ENCODE peak calls at places on chromosomes 2 and 18, in eight cellular contexts. G, R, Z, B, P, I, F and T are unnamed samples.

GRCh38 chr2:181790716-181791649 is 100.5 kb upstream of the ITPRID2 start:
- DNase-seq in G (no peak), I (no peak), R (no peak), B (peak; percentile 99), F (peak; percentile 95), P (no peak), Z (no peak), T (no peak)

GRCh38 chr2:237492137-237492890 is 5.3 kb downstream of the MLPH start:
- DNase-seq in F (no peak), G (no peak), Z (peak; percentile 31), I (no peak), B (peak; percentile 48), P (no peak), R (no peak), T (no peak)

GRCh38 chr2:1755436-1756191 is 11.3 kb upstream of the PXDN start:
- DNase-seq in B (peak; percentile 78), R (no peak), I (no peak), P (no peak), F (no peak), Z (no peak), G (no peak), T (peak; percentile 52)

GRCh38 chr18:22069916-22070315 is 99.5 kb upstream of the GATA6 start:
- DNase-seq in R (no peak), G (no peak), P (peak; percentile 48), F (no peak), B (no peak), I (no peak), Z (no peak), T (no peak)

GRCh38 chr18:45978084-45978483 is 11.0 kb upstream of the EPG5 start:
- DNase-seq in I (no peak), P (peak; percentile 65), R (no peak), G (no peak), Z (no peak), B (no peak), F (no peak), T (no peak)

GRCh38 chr18:45871655-45872054 is 46.2 kb downstream of the SIGLEC15 start:
- DNase-seq in Z (no peak), B (peak; percentile 64), G (no peak), F (peak; percentile 49), I (no peak), P (no peak), R (no peak), T (no peak)

GRCh38 chr2:44529448-44529847 is 167.7 kb downstream of the CAMKMT start:
- DNase-seq in I (no peak), F (no peak), G (no peak), P (no peak), R (no peak), Z (no peak), B (no peak), T (no peak)

GRCh38 chr2:2491964-2492363 is 160.9 kb upstream of the MYT1L start:
- DNase-seq in Z (no peak), P (no peak), G (no peak), F (no peak), B (no peak), I (no peak), R (no peak), T (no peak)

GRCh38 chr18:13611616-13612110 is 114.7 kb downstream of the FAM210A start:
- DNase-seq in G (peak; percentile 57), P (no peak), B (peak; percentile 36), I (peak; percentile 81), F (peak; percentile 61), Z (peak; percentile 48), R (peak; percentile 35), T (no peak)

GRCh38 chr2:38129987-38130386 is 54.0 kb upstream of the CYP1B1 start:
- DNase-seq in B (peak; percentile 28), F (peak; percentile 29), Z (no peak), P (no peak), R (no peak), G (peak; percentile 37), I (no peak), T (no peak)

GRCh38 chr2:109183871-109184270 is 54.9 kb downstream of the SH3RF3 start:
- DNase-seq in B (no peak), Z (no peak), R (no peak), G (no peak), F (no peak), I (no peak), P (no peak), T (peak; percentile 48)

GRCh38 chr18:27017901-27018500 is 152.5 kb upstream of the AQP4 start:
- DNase-seq in F (peak; percentile 43), G (no peak), P (no peak), R (peak; percentile 31), I (no peak), Z (no peak), B (peak; percentile 15), T (no peak)

GRCh38 chr2:3587021-3587420 is 7.9 kb upstream of the COLEC11 start:
- DNase-seq in R (no peak), I (no peak), P (no peak), G (no peak), B (no peak), F (no peak), Z (no peak), T (peak; percentile 56)

GRCh38 chr2:102051659-102052366 is 60.1 kb downstream of the IL1R2 start:
- DNase-seq in I (no peak), G (no peak), P (no peak), Z (no peak), F (peak; percentile 77), B (peak; percentile 62), R (no peak), T (no peak)

GRCh38 chr2:58099097-58099769 is 52.6 kb downstream of the VRK2 start:
- DNase-seq in P (no peak), G (no peak), F (no peak), R (no peak), I (no peak), Z (no peak), B (no peak), T (no peak)

GRCh38 chr2:120831891-120832290 is 96.2 kb downstream of the GLI2 start:
- DNase-seq in P (no peak), B (no peak), Z (no peak), F (no peak), I (peak; percentile 35), R (no peak), G (no peak), T (no peak)

GRCh38 chr2:129189617-129190016 is 789.8 kb upstream of the RAB6C start:
- DNase-seq in G (no peak), I (no peak), P (no peak), R (peak; percentile 11), F (no peak), Z (no peak), B (no peak), T (no peak)

GRCh38 chr2:30481323-30481800 is 34.3 kb downstream of the LCLAT1 start:
- DNase-seq in R (no peak), P (no peak), G (peak; percentile 56), B (no peak), I (peak; percentile 69), F (no peak), Z (no peak), T (peak; percentile 27)

GRCh38 chr2:203567786-203568185 is 32.7 kb upstream of the RAPH1 start:
- DNase-seq in G (no peak), P (no peak), B (no peak), F (peak; percentile 59), R (no peak), Z (no peak), I (no peak), T (no peak)

GRCh38 chr2:146576301-146576700 is 1268.5 kb upstream of the ACVR2A start:
- DNase-seq in P (no peak), I (no peak), R (no peak), G (no peak), B (peak; percentile 3), F (peak; percentile 1), Z (no peak), T (no peak)

GRCh38 chr18:58335223-58335622 is 291.2 kb downstream of the NEDD4L start:
- DNase-seq in F (no peak), G (no peak), Z (no peak), R (no peak), B (no peak), I (no peak), P (no peak), T (no peak)
- H3K4me3 ChIP-seq in F (no peak overlapping the region), G (no peak overlapping the region), Z (no peak overlapping the region), R (no peak overlapping the region), B (no peak overlapping the region), I (no peak overlapping the region), P (no peak overlapping the region), T (no peak overlapping the region)

GRCh38 chr2:127197475-127198385 is 22.4 kb downstream of the CYP27C1 start:
- DNase-seq in P (peak; percentile 63), Z (peak; percentile 83), G (no peak), I (no peak), B (peak; percentile 64), F (peak; percentile 81), R (peak; percentile 84), T (no peak)
- H3K4me3 ChIP-seq in P (no peak overlapping the region), Z (peak overlapping the region; percentile 1), G (no peak overlapping the region), I (no peak overlapping the region), B (no peak overlapping the region), F (no peak overlapping the region), R (no peak overlapping the region), T (no peak overlapping the region)

GRCh38 chr2:221178139-221178538 is 394.0 kb downstream of the EPHA4 start:
- DNase-seq in I (no peak), P (no peak), F (no peak), R (peak; percentile 77), B (no peak), G (no peak), Z (no peak), T (no peak)
- H3K4me3 ChIP-seq in I (no peak overlapping the region), P (no peak overlapping the region), F (no peak overlapping the region), R (no peak overlapping the region), B (no peak overlapping the region), G (no peak overlapping the region), Z (no peak overlapping the region), T (no peak overlapping the region)

DNA sequence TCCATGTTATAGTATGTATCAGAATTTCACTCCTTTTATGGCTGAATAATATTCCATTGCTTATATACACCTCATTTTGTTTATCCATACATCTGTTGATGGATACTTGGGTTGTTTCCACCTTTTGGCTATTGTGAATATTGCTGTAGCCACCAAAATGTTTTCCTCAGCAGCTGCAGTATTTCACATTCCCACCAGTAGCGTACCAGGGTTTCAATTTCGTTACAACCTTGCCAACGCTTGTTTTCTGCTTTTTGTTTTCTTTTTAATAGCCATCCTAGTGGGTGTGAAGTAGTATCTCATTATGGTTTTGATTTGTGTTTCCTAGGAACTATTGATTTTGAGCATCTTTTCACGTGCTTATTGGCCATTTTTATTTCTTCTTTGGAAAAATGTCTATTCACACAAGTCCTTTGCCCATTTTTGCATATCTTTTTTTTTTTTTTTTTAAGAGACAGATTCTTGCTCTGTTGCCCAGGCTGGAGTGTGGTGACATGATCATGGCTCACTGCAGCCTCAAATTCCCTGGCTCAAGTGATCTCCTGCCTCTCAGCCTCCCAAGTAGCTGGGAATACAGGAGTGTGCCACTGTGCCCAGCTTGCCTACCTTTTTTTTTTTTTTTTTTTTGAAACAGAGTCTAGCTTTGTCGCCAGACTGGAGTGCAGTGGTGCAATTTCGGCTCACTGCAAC is 14.2 kb downstream of the UBXN2A start:
- DNase-seq in G (no peak), Z (no peak), I (no peak), P (no peak), B (no peak), F (peak; percentile 50), R (no peak), T (no peak)
- H3K4me3 ChIP-seq in G (no peak overlapping the region), Z (no peak overlapping the region), I (no peak overlapping the region), P (no peak overlapping the region), B (no peak overlapping the region), F (peak overlapping the region; percentile 66), R (no peak overlapping the region), T (no peak overlapping the region)

GRCh38 chr2:113780472-113780871 is 24.0 kb upstream of the SLC35F5 start:
- DNase-seq in I (no peak), R (no peak), P (no peak), Z (no peak), G (no peak), F (no peak), B (no peak), T (no peak)
- H3K4me3 ChIP-seq in I (no peak overlapping the region), R (no peak overlapping the region), P (no peak overlapping the region), Z (no peak overlapping the region), G (no peak overlapping the region), F (no peak overlapping the region), B (no peak overlapping the region), T (no peak overlapping the region)

GRCh38 chr18:33578371-33579146 is 540 bp downstream of the ASXL3 start:
- DNase-seq in B (no peak), G (peak; percentile 21), F (peak; percentile 27), R (peak; percentile 73), P (peak; percentile 40), Z (peak; percentile 68), I (peak; percentile 71), T (no peak)
- H3K4me3 ChIP-seq in B (peak overlapping the region; percentile 45), G (peak overlapping the region; percentile 82), F (peak overlapping the region; percentile 34), R (peak overlapping the region; percentile 71), P (peak overlapping the region; percentile 27), Z (peak overlapping the region; percentile 26), I (peak overlapping the region; percentile 88), T (peak overlapping the region; percentile 30)